ENCODE peak calls at places on chromosome 7, in ten cellular contexts. One of them, this sample, is unnamed.

GRCh38 chr7:73885975-73886798 is 25.2 kb downstream of the TMEM270 start:
- DNase-seq in cardiac fibroblast: peak
- DNase-seq in AG04449: no peak
- DNase-seq in fibroblast of pulmonary artery: peak
- DNase-seq in CD8-positive, alpha-beta T cell: no peak
- DNase-seq in pancreas: no peak
- DNase-seq in adrenal gland: peak
- DNase-seq in Panc1: no peak
- DNase-seq in left ventricle myocardium inferior: peak
- DNase-seq in cardiac muscle cell: peak
- DNase-seq in this sample: no peak

GRCh38 chr7:28685660-28686417 is 272.3 kb downstream of the TRIL start:
- DNase-seq in cardiac fibroblast: peak
- DNase-seq in AG04449: peak
- DNase-seq in fibroblast of pulmonary artery: peak
- DNase-seq in CD8-positive, alpha-beta T cell: no peak
- DNase-seq in pancreas: peak
- DNase-seq in adrenal gland: peak
- DNase-seq in Panc1: peak
- DNase-seq in left ventricle myocardium inferior: peak
- DNase-seq in cardiac muscle cell: peak
- DNase-seq in this sample: peak

GRCh38 chr7:155964543-155964942 is 152.3 kb upstream of the SHH start:
- DNase-seq in cardiac fibroblast: no peak
- DNase-seq in AG04449: no peak
- DNase-seq in fibroblast of pulmonary artery: no peak
- DNase-seq in CD8-positive, alpha-beta T cell: no peak
- DNase-seq in pancreas: no peak
- DNase-seq in adrenal gland: no peak
- DNase-seq in Panc1: no peak
- DNase-seq in left ventricle myocardium inferior: no peak
- DNase-seq in cardiac muscle cell: no peak
- DNase-seq in this sample: no peak

GRCh38 chr7:42605800-42606199 is 306.1 kb downstream of the C7orf25 start:
- DNase-seq in cardiac fibroblast: no peak
- DNase-seq in AG04449: no peak
- DNase-seq in fibroblast of pulmonary artery: peak
- DNase-seq in CD8-positive, alpha-beta T cell: no peak
- DNase-seq in pancreas: no peak
- DNase-seq in adrenal gland: no peak
- DNase-seq in Panc1: no peak
- DNase-seq in left ventricle myocardium inferior: no peak
- DNase-seq in cardiac muscle cell: no peak
- DNase-seq in this sample: peak

GRCh38 chr7:43582503-43583423 is at the start of gene STK17A:
- DNase-seq in cardiac fibroblast: peak
- DNase-seq in AG04449: no peak
- DNase-seq in fibroblast of pulmonary artery: peak
- DNase-seq in CD8-positive, alpha-beta T cell: peak
- DNase-seq in pancreas: peak
- DNase-seq in adrenal gland: peak
- DNase-seq in Panc1: peak
- DNase-seq in left ventricle myocardium inferior: peak
- DNase-seq in cardiac muscle cell: peak
- DNase-seq in this sample: peak

GRCh38 chr7:102377-102711 is 90.0 kb upstream of the FAM20C start:
- DNase-seq in cardiac fibroblast: no peak
- DNase-seq in AG04449: no peak
- DNase-seq in fibroblast of pulmonary artery: no peak
- DNase-seq in CD8-positive, alpha-beta T cell: no peak
- DNase-seq in pancreas: no peak
- DNase-seq in adrenal gland: no peak
- DNase-seq in Panc1: no peak
- DNase-seq in left ventricle myocardium inferior: no peak
- DNase-seq in cardiac muscle cell: no peak
- DNase-seq in this sample: no peak

GRCh38 chr7:1160665-1161010 is 642 bp upstream of the ZFAND2A start:
- DNase-seq in cardiac fibroblast: peak
- DNase-seq in AG04449: no peak
- DNase-seq in fibroblast of pulmonary artery: no peak
- DNase-seq in CD8-positive, alpha-beta T cell: no peak
- DNase-seq in pancreas: no peak
- DNase-seq in adrenal gland: no peak
- DNase-seq in Panc1: no peak
- DNase-seq in left ventricle myocardium inferior: no peak
- DNase-seq in cardiac muscle cell: no peak
- DNase-seq in this sample: no peak

GRCh38 chr7:55177068-55177530 is 158.3 kb downstream of the EGFR start:
- DNase-seq in cardiac fibroblast: peak
- DNase-seq in AG04449: no peak
- DNase-seq in fibroblast of pulmonary artery: no peak
- DNase-seq in CD8-positive, alpha-beta T cell: no peak
- DNase-seq in pancreas: no peak
- DNase-seq in adrenal gland: no peak
- DNase-seq in Panc1: no peak
- DNase-seq in left ventricle myocardium inferior: no peak
- DNase-seq in cardiac muscle cell: no peak
- DNase-seq in this sample: no peak

GRCh38 chr7:143145-143751 is 49.1 kb upstream of the FAM20C start:
- DNase-seq in cardiac fibroblast: no peak
- DNase-seq in AG04449: no peak
- DNase-seq in fibroblast of pulmonary artery: no peak
- DNase-seq in CD8-positive, alpha-beta T cell: no peak
- DNase-seq in pancreas: peak
- DNase-seq in adrenal gland: peak
- DNase-seq in Panc1: no peak
- DNase-seq in left ventricle myocardium inferior: no peak
- DNase-seq in cardiac muscle cell: no peak
- DNase-seq in this sample: no peak

GRCh38 chr7:140506788-140507464 is 27.6 kb upstream of the MKRN1 start:
- DNase-seq in cardiac fibroblast: peak
- DNase-seq in AG04449: peak
- DNase-seq in fibroblast of pulmonary artery: peak
- DNase-seq in CD8-positive, alpha-beta T cell: no peak
- DNase-seq in pancreas: no peak
- DNase-seq in adrenal gland: no peak
- DNase-seq in Panc1: no peak
- DNase-seq in left ventricle myocardium inferior: peak
- DNase-seq in cardiac muscle cell: peak
- DNase-seq in this sample: peak

DNA sequence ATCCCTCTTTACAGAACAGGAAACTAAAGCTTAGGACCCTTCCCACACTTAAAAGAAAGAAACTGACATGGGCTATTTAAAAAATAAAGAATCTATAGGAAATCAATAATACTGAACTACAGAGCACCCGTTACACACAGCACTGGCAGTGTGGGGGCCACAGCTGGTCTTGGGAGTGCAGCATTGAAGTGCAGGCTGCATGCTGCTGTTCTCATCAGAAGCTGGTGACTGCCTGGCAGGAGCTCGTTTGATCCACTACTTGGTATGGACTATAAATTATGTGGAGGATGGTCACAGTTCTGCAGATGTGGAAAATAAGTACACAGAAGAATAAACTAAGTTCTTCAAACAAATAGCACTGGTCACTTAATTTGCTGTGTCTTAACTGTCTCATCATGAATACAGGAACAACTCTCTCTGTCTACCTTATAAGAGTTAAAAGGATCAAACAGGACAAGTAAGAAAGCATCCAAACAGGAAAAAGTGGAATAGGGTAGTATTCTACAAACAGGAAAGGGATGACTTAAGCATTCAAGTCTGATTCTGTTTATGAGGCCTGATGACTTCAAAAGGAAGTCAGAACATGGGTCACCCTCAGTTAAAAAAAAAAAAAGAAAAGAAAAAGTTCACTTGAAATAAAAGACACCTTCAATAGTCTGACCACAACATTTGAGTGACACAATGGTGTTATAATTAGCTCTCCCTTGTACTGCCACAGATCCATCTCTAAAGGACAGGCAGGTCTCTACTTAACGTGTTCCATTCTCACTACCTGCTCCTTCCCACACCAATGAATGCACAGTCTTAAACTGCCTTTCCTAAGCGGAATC is 21.0 kb downstream of the DOCK4 start:
- DNase-seq in cardiac fibroblast: no peak
- DNase-seq in AG04449: no peak
- DNase-seq in fibroblast of pulmonary artery: peak
- DNase-seq in CD8-positive, alpha-beta T cell: no peak
- DNase-seq in pancreas: no peak
- DNase-seq in adrenal gland: no peak
- DNase-seq in Panc1: no peak
- DNase-seq in left ventricle myocardium inferior: no peak
- DNase-seq in cardiac muscle cell: no peak
- DNase-seq in this sample: peak
- H3K4me3 ChIP-seq in cardiac fibroblast: no peak
- H3K4me3 ChIP-seq in AG04449: no peak
- H3K4me3 ChIP-seq in fibroblast of pulmonary artery: no peak
- H3K4me3 ChIP-seq in CD8-positive, alpha-beta T cell: no peak
- H3K4me3 ChIP-seq in pancreas: no peak
- H3K4me3 ChIP-seq in adrenal gland: no peak
- H3K4me3 ChIP-seq in Panc1: no peak
- H3K4me3 ChIP-seq in left ventricle myocardium inferior: no peak
- H3K4me3 ChIP-seq in cardiac muscle cell: no peak
- H3K4me3 ChIP-seq in this sample: no peak

GRCh38 chr7:4683043-4683883 is 1.2 kb downstream of the FOXK1 start:
- DNase-seq in cardiac fibroblast: peak
- DNase-seq in AG04449: no peak
- DNase-seq in fibroblast of pulmonary artery: no peak
- DNase-seq in CD8-positive, alpha-beta T cell: peak
- DNase-seq in pancreas: peak
- DNase-seq in adrenal gland: peak
- DNase-seq in Panc1: no peak
- DNase-seq in left ventricle myocardium inferior: peak
- DNase-seq in cardiac muscle cell: no peak
- DNase-seq in this sample: peak

GRCh38 chr7:4681922-4682620 is at the start of gene FOXK1:
- DNase-seq in cardiac fibroblast: peak
- DNase-seq in AG04449: no peak
- DNase-seq in fibroblast of pulmonary artery: peak
- DNase-seq in CD8-positive, alpha-beta T cell: peak
- DNase-seq in pancreas: peak
- DNase-seq in adrenal gland: peak
- DNase-seq in Panc1: no peak
- DNase-seq in left ventricle myocardium inferior: peak
- DNase-seq in cardiac muscle cell: peak
- DNase-seq in this sample: peak

GRCh38 chr7:4682621-4683042 is 537 bp downstream of the FOXK1 start:
- DNase-seq in cardiac fibroblast: peak
- DNase-seq in AG04449: no peak
- DNase-seq in fibroblast of pulmonary artery: peak
- DNase-seq in CD8-positive, alpha-beta T cell: peak
- DNase-seq in pancreas: peak
- DNase-seq in adrenal gland: peak
- DNase-seq in Panc1: no peak
- DNase-seq in left ventricle myocardium inferior: peak
- DNase-seq in cardiac muscle cell: peak
- DNase-seq in this sample: peak

GRCh38 chr7:4684826-4685225 is 2.7 kb downstream of the FOXK1 start:
- DNase-seq in cardiac fibroblast: no peak
- DNase-seq in AG04449: no peak
- DNase-seq in fibroblast of pulmonary artery: no peak
- DNase-seq in CD8-positive, alpha-beta T cell: no peak
- DNase-seq in pancreas: no peak
- DNase-seq in adrenal gland: no peak
- DNase-seq in Panc1: no peak
- DNase-seq in left ventricle myocardium inferior: no peak
- DNase-seq in cardiac muscle cell: no peak
- DNase-seq in this sample: no peak

GRCh38 chr7:4683884-4684565 is 1.9 kb downstream of the FOXK1 start:
- DNase-seq in cardiac fibroblast: peak
- DNase-seq in AG04449: no peak
- DNase-seq in fibroblast of pulmonary artery: peak
- DNase-seq in CD8-positive, alpha-beta T cell: peak
- DNase-seq in pancreas: peak
- DNase-seq in adrenal gland: peak
- DNase-seq in Panc1: peak
- DNase-seq in left ventricle myocardium inferior: peak
- DNase-seq in cardiac muscle cell: peak
- DNase-seq in this sample: peak
- TF ChIP-seq CTCF in cardiac fibroblast: no peak
- TF ChIP-seq CTCF in AG04449: no peak
- TF ChIP-seq CTCF in fibroblast of pulmonary artery: no peak
- TF ChIP-seq CTCF in CD8-positive, alpha-beta T cell: peak
- TF ChIP-seq CTCF in pancreas: no peak
- TF ChIP-seq CTCF in adrenal gland: peak
- TF ChIP-seq CTCF in Panc1: no peak
- TF ChIP-seq CTCF in left ventricle myocardium inferior: peak
- TF ChIP-seq CTCF in cardiac muscle cell: peak
- TF ChIP-seq CTCF in this sample: no peak

GRCh38 chr7:151392002-151392401 is 17.8 kb downstream of the WDR86 start:
- DNase-seq in cardiac fibroblast: no peak
- DNase-seq in AG04449: no peak
- DNase-seq in fibroblast of pulmonary artery: no peak
- DNase-seq in CD8-positive, alpha-beta T cell: no peak
- DNase-seq in pancreas: no peak
- DNase-seq in adrenal gland: no peak
- DNase-seq in Panc1: no peak
- DNase-seq in left ventricle myocardium inferior: no peak
- DNase-seq in cardiac muscle cell: no peak
- DNase-seq in this sample: no peak
- H3K4me3 ChIP-seq in cardiac fibroblast: no peak
- H3K4me3 ChIP-seq in AG04449: no peak
- H3K4me3 ChIP-seq in fibroblast of pulmonary artery: no peak
- H3K4me3 ChIP-seq in CD8-positive, alpha-beta T cell: no peak
- H3K4me3 ChIP-seq in pancreas: no peak
- H3K4me3 ChIP-seq in adrenal gland: no peak
- H3K4me3 ChIP-seq in Panc1: no peak
- H3K4me3 ChIP-seq in left ventricle myocardium inferior: no peak
- H3K4me3 ChIP-seq in cardiac muscle cell: no peak
- H3K4me3 ChIP-seq in this sample: no peak

GRCh38 chr7:143346018-143346417 is 16.5 kb downstream of the FAM131B start:
- DNase-seq in cardiac fibroblast: no peak
- DNase-seq in AG04449: no peak
- DNase-seq in fibroblast of pulmonary artery: no peak
- DNase-seq in CD8-positive, alpha-beta T cell: no peak
- DNase-seq in pancreas: no peak
- DNase-seq in adrenal gland: no peak
- DNase-seq in Panc1: no peak
- DNase-seq in left ventricle myocardium inferior: no peak
- DNase-seq in cardiac muscle cell: no peak
- DNase-seq in this sample: no peak

GRCh38 chr7:143343596-143343995 is 18.9 kb downstream of the FAM131B start:
- DNase-seq in cardiac fibroblast: no peak
- DNase-seq in AG04449: no peak
- DNase-seq in fibroblast of pulmonary artery: no peak
- DNase-seq in CD8-positive, alpha-beta T cell: no peak
- DNase-seq in pancreas: no peak
- DNase-seq in adrenal gland: no peak
- DNase-seq in Panc1: no peak
- DNase-seq in left ventricle myocardium inferior: no peak
- DNase-seq in cardiac muscle cell: no peak
- DNase-seq in this sample: no peak

GRCh38 chr7:143341842-143342241 is 20.7 kb downstream of the FAM131B start:
- DNase-seq in cardiac fibroblast: no peak
- DNase-seq in AG04449: no peak
- DNase-seq in fibroblast of pulmonary artery: no peak
- DNase-seq in CD8-positive, alpha-beta T cell: no peak
- DNase-seq in pancreas: no peak
- DNase-seq in adrenal gland: no peak
- DNase-seq in Panc1: no peak
- DNase-seq in left ventricle myocardium inferior: no peak
- DNase-seq in cardiac muscle cell: no peak
- DNase-seq in this sample: no peak

GRCh38 chr7:143347950-143348349 is 14.6 kb downstream of the FAM131B start:
- DNase-seq in cardiac fibroblast: no peak
- DNase-seq in AG04449: no peak
- DNase-seq in fibroblast of pulmonary artery: no peak
- DNase-seq in CD8-positive, alpha-beta T cell: no peak
- DNase-seq in pancreas: no peak
- DNase-seq in adrenal gland: no peak
- DNase-seq in Panc1: no peak
- DNase-seq in left ventricle myocardium inferior: no peak
- DNase-seq in cardiac muscle cell: no peak
- DNase-seq in this sample: no peak

GRCh38 chr7:143345428-143345900 is 17.0 kb downstream of the FAM131B start:
- DNase-seq in cardiac fibroblast: peak
- DNase-seq in AG04449: no peak
- DNase-seq in fibroblast of pulmonary artery: peak
- DNase-seq in CD8-positive, alpha-beta T cell: peak
- DNase-seq in pancreas: peak
- DNase-seq in adrenal gland: no peak
- DNase-seq in Panc1: no peak
- DNase-seq in left ventricle myocardium inferior: peak
- DNase-seq in cardiac muscle cell: peak
- DNase-seq in this sample: peak
- TF ChIP-seq CTCF in cardiac fibroblast: peak
- TF ChIP-seq CTCF in AG04449: peak
- TF ChIP-seq CTCF in fibroblast of pulmonary artery: peak
- TF ChIP-seq CTCF in CD8-positive, alpha-beta T cell: peak
- TF ChIP-seq CTCF in pancreas: no peak
- TF ChIP-seq CTCF in adrenal gland: peak
- TF ChIP-seq CTCF in Panc1: peak
- TF ChIP-seq CTCF in left ventricle myocardium inferior: peak
- TF ChIP-seq CTCF in cardiac muscle cell: peak
- TF ChIP-seq CTCF in this sample: peak

This sample was measured in epithelial cell of esophagus.